ENCODE peak calls at places on chromosome X, in ten cellular contexts. E is HepG2, B is PC-3, R is aorta, L is pancreas, V is heart right ventricle, X is lower lobe of right lung, A is psoas muscle, Y is upper lobe of left lung, Z is Panc1. P is an unnamed sample.

GRCh38 chrX:39728025-39728424 is 369.7 kb downstream of the BCOR start:
- ATAC-seq in X (no peak), Y (no peak), V (no peak), B (no peak), E (no peak), L (no peak), R (no peak), Z (no peak), A (no peak), P (no peak)

GRCh38 chrX:27251369-27251768 is 211.8 kb downstream of the PPP4R3C start:
- ATAC-seq in B (no peak), Y (no peak), L (no peak), V (no peak), R (no peak), A (no peak), Z (no peak), E (peak; percentile 53), X (no peak), P (no peak)

GRCh38 chrX:1545776-1546408 is 8.9 kb upstream of the P2RY8 start:
- ATAC-seq in V (no peak), B (no peak), E (no peak), L (no peak), R (no peak), Z (no peak), X (no peak), A (no peak), Y (no peak), P (no peak)

GRCh38 chrX:68332156-68332823 is 101.0 kb downstream of the OPHN1 start:
- ATAC-seq in Y (no peak), A (no peak), Z (no peak), V (peak; percentile 51), X (no peak), L (no peak), E (no peak), R (peak; percentile 36), B (no peak), P (no peak)

GRCh38 chrX:24229967-24230366 is 80.4 kb downstream of the ZFX start:
- ATAC-seq in X (no peak), Z (no peak), E (no peak), B (no peak), L (peak; percentile 88), R (no peak), V (peak; percentile 69), A (no peak), Y (no peak), P (no peak)

GRCh38 chrX:24357101-24357500 is 3.3 kb upstream of the SUPT20HL1 start:
- ATAC-seq in X (no peak), B (no peak), E (no peak), L (no peak), V (no peak), R (no peak), A (no peak), Y (no peak), Z (no peak), P (no peak)

GRCh38 chrX:23720117-23720677 is 22.9 kb downstream of the ACOT9 start:
- ATAC-seq in Y (no peak), V (no peak), X (no peak), L (no peak), R (no peak), B (no peak), A (no peak), E (no peak), Z (no peak), P (no peak)

GRCh38 chrX:133639726-133640125 is 224.4 kb upstream of the GPC4 start:
- ATAC-seq in Z (no peak), L (no peak), R (no peak), A (no peak), X (no peak), V (no peak), B (no peak), Y (no peak), E (no peak), P (no peak)

GRCh38 chrX:124426824-124427223 is 80.5 kb downstream of the SH2D1A start:
- ATAC-seq in E (no peak), Y (no peak), L (no peak), B (peak; percentile 42), A (no peak), R (no peak), Z (no peak), V (peak; percentile 28), X (no peak), P (no peak)

GRCh38 chrX:12920990-12921389 is 14.6 kb downstream of the TLR8 start:
- ATAC-seq in Z (no peak), A (no peak), B (no peak), E (no peak), X (no peak), Y (no peak), L (no peak), V (no peak), R (no peak), P (no peak)

GRCh38 chrX:135914404-135914803 is 20.9 kb downstream of the SAGE1 start:
- ATAC-seq in X (no peak), Y (no peak), E (no peak), L (no peak), Z (no peak), A (no peak), B (no peak), R (no peak), V (no peak), P (no peak)

GRCh38 chrX:81259008-81259713 is 57.3 kb downstream of the SH3BGRL start:
- ATAC-seq in L (peak; percentile 28), E (no peak), X (no peak), Y (no peak), R (no peak), B (no peak), V (no peak), A (no peak), Z (no peak), P (peak; percentile 60)

GRCh38 chrX:79107891-79108718 is 36.4 kb upstream of the GPR174 start:
- ATAC-seq in Z (no peak), R (no peak), L (no peak), E (no peak), X (no peak), Y (no peak), A (no peak), B (no peak), V (no peak), P (no peak)

GRCh38 chrX:135436966-135437866 is 15.5 kb downstream of the SMIM10L2A start:
- ATAC-seq in E (no peak), V (no peak), B (no peak), X (no peak), L (no peak), Z (no peak), A (no peak), R (no peak), Y (no peak), P (no peak)

GRCh38 chrX:11791090-11791489 is 33.1 kb downstream of the MSL3 start:
- ATAC-seq in B (peak; percentile 48), R (no peak), Z (no peak), E (no peak), Y (no peak), A (no peak), L (no peak), V (no peak), X (no peak), P (no peak)

GRCh38 chrX:11792461-11793421 is 34.7 kb downstream of the MSL3 start:
- ATAC-seq in A (no peak), Y (no peak), R (no peak), X (peak; percentile 27), E (no peak), V (no peak), L (no peak), Z (no peak), B (no peak), P (no peak)

GRCh38 chrX:11789809-11790208 is 31.8 kb downstream of the MSL3 start:
- ATAC-seq in V (no peak), A (no peak), Y (no peak), Z (no peak), E (no peak), B (no peak), R (no peak), X (no peak), L (no peak), P (no peak)

GRCh38 chrX:11793734-11794133 is 35.7 kb downstream of the MSL3 start:
- ATAC-seq in V (no peak), Y (no peak), Z (no peak), R (no peak), L (no peak), X (no peak), E (no peak), A (no peak), B (no peak), P (no peak)

GRCh38 chrX:11791537-11791936 is 33.5 kb downstream of the MSL3 start:
- ATAC-seq in E (no peak), B (peak; percentile 70), Z (no peak), V (no peak), Y (no peak), A (no peak), X (no peak), R (no peak), L (no peak), P (no peak)
- H3K27ac ChIP-seq in E (no peak overlapping the region), B (peak overlapping the region; percentile 47), Z (no peak overlapping the region), V (no peak overlapping the region), Y (no peak overlapping the region), A (no peak overlapping the region), X (no peak overlapping the region), R (no peak overlapping the region), L (no peak overlapping the region), P (no peak overlapping the region)

GRCh38 chrX:151723156-151723760 is 7.4 kb downstream of the FATE1 start:
- ATAC-seq in V (peak; percentile 63), A (no peak), X (no peak), Z (no peak), B (no peak), R (no peak), Y (no peak), L (no peak), E (no peak), P (peak; percentile 22)
- H3K27ac ChIP-seq in V (peak overlapping the region; percentile 48), A (no peak overlapping the region), X (no peak overlapping the region), Z (no peak overlapping the region), B (no peak overlapping the region), R (no peak overlapping the region), Y (no peak overlapping the region), L (no peak overlapping the region), E (no peak overlapping the region), P (no peak overlapping the region)

DNA sequence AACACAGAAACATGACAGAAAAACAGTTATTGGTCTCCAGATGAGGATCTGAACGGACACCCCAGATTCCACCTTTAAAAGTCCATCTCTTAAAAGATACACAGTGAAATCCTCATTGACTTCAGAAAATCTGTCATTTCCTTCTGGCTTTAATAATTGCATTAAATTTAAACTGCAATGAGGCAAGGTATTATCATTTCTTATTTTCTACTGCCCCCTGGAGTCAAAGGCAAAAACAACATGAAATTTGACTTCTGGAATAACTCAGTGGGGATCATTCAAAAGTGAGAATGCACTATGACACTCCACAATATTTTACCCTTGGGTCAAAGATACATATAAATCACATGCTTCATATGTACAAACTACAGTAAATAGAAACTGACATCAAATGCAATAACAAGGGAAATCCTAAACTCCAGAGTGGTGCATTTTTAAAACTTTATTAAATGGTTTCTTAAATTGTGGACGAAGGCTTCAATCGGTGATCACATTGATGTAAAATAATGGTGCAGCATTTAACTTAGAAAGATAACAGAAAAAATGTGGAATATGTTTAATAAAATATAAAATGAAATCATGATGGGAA is 56.4 kb upstream of the SPANXN1 start:
- ATAC-seq in V (no peak), R (no peak), L (no peak), Z (no peak), B (peak; percentile 24), Y (no peak), X (no peak), E (no peak), A (no peak), P (no peak)
- H3K27ac ChIP-seq in V (no peak overlapping the region), R (no peak overlapping the region), L (no peak overlapping the region), Z (no peak overlapping the region), B (no peak overlapping the region), Y (no peak overlapping the region), X (no peak overlapping the region), E (no peak overlapping the region), A (no peak overlapping the region), P (no peak overlapping the region)

GRCh38 chrX:154544885-154545284 is 1.8 kb downstream of the G6PD start:
- ATAC-seq in B (no peak), E (no peak), V (no peak), Z (no peak), A (no peak), X (no peak), Y (no peak), R (no peak), L (no peak), P (no peak)
- H3K27ac ChIP-seq in B (no peak overlapping the region), E (peak overlapping the region; percentile 57), V (no peak overlapping the region), Z (peak overlapping the region; percentile 87), A (no peak overlapping the region), X (no peak overlapping the region), Y (no peak overlapping the region), R (no peak overlapping the region), L (no peak overlapping the region), P (no peak overlapping the region)